ENCODE peak calls at places on chromosomes 16 and 17, in four cellular contexts. One of them, this sample, is unnamed.
A peak's percentile ranks its signal among the peaks of the same experiment; 100 is the strongest.

GRCh38 chr17:71709271-71709670 is 411.5 kb upstream of the SOX9 start:
- DNase-seq in activated naive CD4-positive, alpha-beta T cell: no peak
- DNase-seq in osteocyte: no peak
- DNase-seq in NCI-H345: peak; percentile 27
- DNase-seq in this sample: no peak

GRCh38 chr17:48051706-48052486 is 3.7 kb downstream of the NFE2L1 start:
- DNase-seq in activated naive CD4-positive, alpha-beta T cell: no peak
- DNase-seq in osteocyte: peak; percentile 87
- DNase-seq in NCI-H345: no peak
- DNase-seq in this sample: peak; percentile 61

GRCh38 chr17:4853195-4853762 is 20.1 kb downstream of the MINK1 start:
- DNase-seq in NCI-H345: peak; percentile 17
- DNase-seq in osteocyte: no peak
- DNase-seq in activated naive CD4-positive, alpha-beta T cell: no peak
- DNase-seq in this sample: no peak

GRCh38 chr17:75521951-75522727 is 3.4 kb upstream of the LLGL2 start:
- DNase-seq in NCI-H345: no peak
- DNase-seq in activated naive CD4-positive, alpha-beta T cell: no peak
- DNase-seq in osteocyte: no peak
- DNase-seq in this sample: no peak

GRCh38 chr17:61397086-61397842 is 2.4 kb upstream of the TBX2 start:
- DNase-seq in activated naive CD4-positive, alpha-beta T cell: no peak
- DNase-seq in osteocyte: no peak
- DNase-seq in NCI-H345: no peak
- DNase-seq in this sample: no peak

GRCh38 chr17:21249911-21250703 is 3.1 kb downstream of the NATD1 start:
- DNase-seq in activated naive CD4-positive, alpha-beta T cell: no peak
- DNase-seq in osteocyte: no peak
- DNase-seq in NCI-H345: no peak
- DNase-seq in this sample: no peak

GRCh38 chr17:2222901-2223616 is 80.5 kb downstream of the SMG6 start:
- DNase-seq in activated naive CD4-positive, alpha-beta T cell: no peak
- DNase-seq in osteocyte: no peak
- DNase-seq in NCI-H345: no peak
- DNase-seq in this sample: peak; percentile 50

GRCh38 chr17:75110307-75110937 is 653 bp downstream of the ARMC7 start:
- DNase-seq in NCI-H345: no peak
- DNase-seq in activated naive CD4-positive, alpha-beta T cell: no peak
- DNase-seq in osteocyte: no peak
- DNase-seq in this sample: no peak

GRCh38 chr16:51888021-51888420 is 658.9 kb downstream of the TOX3 start:
- DNase-seq in osteocyte: no peak
- DNase-seq in activated naive CD4-positive, alpha-beta T cell: no peak
- DNase-seq in NCI-H345: no peak
- DNase-seq in this sample: no peak

GRCh38 chr17:69539781-69540319 is 125.4 kb downstream of the MAP2K6 start:
- DNase-seq in activated naive CD4-positive, alpha-beta T cell: no peak
- DNase-seq in osteocyte: no peak
- DNase-seq in NCI-H345: no peak
- DNase-seq in this sample: no peak